ENCODE peak calls at places on chromosome X, in five cellular contexts. G is transverse colon, L is GM12891, Y is heart left ventricle, M is esophagus squamous epithelium. X is an unnamed sample.

GRCh38 chrX:128928636-128929035 is 594.7 kb downstream of the SMARCA1 start:
- DNase-seq in G (no peak), Y (no peak), M (no peak), L (no peak), X (no peak)

GRCh38 chrX:54178100-54178940 is 4.7 kb downstream of the FAM120C start:
- DNase-seq in M (no peak), Y (no peak), G (no peak), L (no peak), X (no peak)

GRCh38 chrX:150465856-150466775 is 102.3 kb upstream of the MTM1 start:
- DNase-seq in Y (no peak), L (no peak), G (no peak), M (no peak), X (no peak)

GRCh38 chrX:154351183-154352011 is 23.0 kb downstream of the FLNA start:
- DNase-seq in Y (no peak), L (no peak), M (no peak), G (peak), X (no peak)

GRCh38 chrX:136168929-136169735 is 21.8 kb downstream of the FHL1 start:
- DNase-seq in Y (peak), M (no peak), G (peak), L (no peak), X (no peak)

GRCh38 chrX:136822337-136823095 is 41.8 kb upstream of the ARHGEF6 start:
- DNase-seq in G (no peak), M (no peak), L (no peak), Y (no peak), X (no peak)

GRCh38 chrX:146602246-146602645 is 207.3 kb upstream of the CXorf51B start:
- DNase-seq in Y (no peak), M (no peak), G (no peak), L (no peak), X (no peak)

GRCh38 chrX:146385529-146385928 is 424.0 kb upstream of the CXorf51B start:
- DNase-seq in L (no peak), G (no peak), M (no peak), Y (no peak), X (no peak)

GRCh38 chrX:112642349-112642748 is 37.4 kb downstream of the LHFPL1 start:
- DNase-seq in Y (no peak), L (no peak), M (no peak), G (peak), X (no peak)

GRCh38 chrX:67893931-67894330 is 350.1 kb downstream of the AR start:
- DNase-seq in L (no peak), G (no peak), Y (no peak), M (no peak), X (no peak)

GRCh38 chrX:153769158-153769864 is 5.3 kb downstream of the PLXNB3 start:
- DNase-seq in L (peak), M (no peak), Y (no peak), G (peak), X (no peak)

GRCh38 chrX:155761185-155761584 is 120.0 kb upstream of the VAMP7 start:
- DNase-seq in L (no peak), G (no peak), M (no peak), Y (no peak), X (no peak)

GRCh38 chrX:124791492-124792095 is 445.2 kb downstream of the SH2D1A start:
- DNase-seq in L (no peak), M (no peak), Y (no peak), G (no peak), X (no peak)

GRCh38 chrX:108001218-108001814 is 19.1 kb upstream of the TEX13B start:
- DNase-seq in L (no peak), G (no peak), M (no peak), Y (no peak), X (peak)

GRCh38 chrX:24350217-24350616 is 10.2 kb upstream of the SUPT20HL1 start:
- DNase-seq in G (no peak), M (no peak), L (no peak), Y (no peak), X (no peak)

GRCh38 chrX:107226766-107227165 is 20.4 kb downstream of the DNAAF6 start:
- DNase-seq in G (no peak), M (no peak), Y (no peak), L (no peak), X (no peak)

GRCh38 chrX:150575415-150575814 is 7.0 kb downstream of the MTM1 start:
- DNase-seq in L (no peak), G (peak), Y (no peak), M (no peak), X (no peak)

GRCh38 chrX:109863811-109864210 is 130.8 kb upstream of the ACSL4 start:
- DNase-seq in G (no peak), M (no peak), L (no peak), Y (no peak), X (no peak)

GRCh38 chrX:150155396-150156048 is 207.6 kb upstream of the MAMLD1 start:
- DNase-seq in Y (no peak), G (peak), M (no peak), L (no peak), X (peak)

GRCh38 chrX:2732649-2733048 is 19.2 kb upstream of the XG start:
- DNase-seq in Y (no peak), G (no peak), L (no peak), M (no peak), X (no peak)

GRCh38 chrX:139094671-139095592 is 383.4 kb upstream of the FGF13 start:
- DNase-seq in L (no peak), Y (no peak), G (no peak), M (no peak), X (no peak)

GRCh38 chrX:53685711-53686110 is 808 bp downstream of the HUWE1 start:
- DNase-seq in Y (no peak), M (no peak), G (no peak), L (no peak), X (no peak)

GRCh38 chrX:63350551-63350950 is 581 bp downstream of the SPIN4 start:
- DNase-seq in L (no peak), G (peak), M (no peak), Y (no peak), X (no peak)

GRCh38 chrX:16516473-16516872 is 133.5 kb upstream of the S100G start:
- DNase-seq in Y (no peak), G (no peak), M (no peak), L (no peak), X (no peak)

GRCh38 chrX:140229187-140229586 is 263.9 kb upstream of the CXorf66 start:
- DNase-seq in Y (no peak), M (no peak), L (no peak), G (no peak), X (no peak)

GRCh38 chrX:41721590-41721989 is 2.4 kb upstream of the GPR82 start:
- DNase-seq in Y (no peak), L (no peak), M (no peak), G (no peak), X (no peak)

GRCh38 chrX:41723821-41724220 is at the start of gene GPR82:
- DNase-seq in G (no peak), Y (no peak), M (no peak), L (no peak), X (no peak)

GRCh38 chrX:41722816-41723215 is 1.2 kb upstream of the GPR82 start:
- DNase-seq in Y (no peak), G (no peak), L (no peak), M (no peak), X (no peak)

GRCh38 chrX:41722220-41722619 is 1.8 kb upstream of the GPR82 start:
- DNase-seq in G (no peak), Y (no peak), L (no peak), M (no peak), X (no peak)

GRCh38 chrX:41723305-41723704 is 676 bp upstream of the GPR82 start:
- DNase-seq in Y (no peak), M (no peak), L (no peak), G (no peak), X (no peak)
- TF ChIP-seq POLR2A in Y (no peak), M (no peak), L (no peak), G (no peak), X (no peak)

GRCh38 chrX:12972239-12972638 is 2.7 kb upstream of the TMSB4X start:
- DNase-seq in M (no peak), G (no peak), L (no peak), Y (no peak), X (no peak)

GRCh38 chrX:12970691-12971202 is 4.2 kb upstream of the TMSB4X start:
- DNase-seq in L (no peak), G (no peak), Y (no peak), M (no peak), X (no peak)

GRCh38 chrX:12972867-12973560 is 1.9 kb upstream of the TMSB4X start:
- DNase-seq in G (no peak), L (no peak), M (no peak), Y (no peak), X (no peak)

GRCh38 chrX:12973561-12974216 is 1.2 kb upstream of the TMSB4X start:
- DNase-seq in L (no peak), M (no peak), G (no peak), Y (no peak), X (no peak)

DNA sequence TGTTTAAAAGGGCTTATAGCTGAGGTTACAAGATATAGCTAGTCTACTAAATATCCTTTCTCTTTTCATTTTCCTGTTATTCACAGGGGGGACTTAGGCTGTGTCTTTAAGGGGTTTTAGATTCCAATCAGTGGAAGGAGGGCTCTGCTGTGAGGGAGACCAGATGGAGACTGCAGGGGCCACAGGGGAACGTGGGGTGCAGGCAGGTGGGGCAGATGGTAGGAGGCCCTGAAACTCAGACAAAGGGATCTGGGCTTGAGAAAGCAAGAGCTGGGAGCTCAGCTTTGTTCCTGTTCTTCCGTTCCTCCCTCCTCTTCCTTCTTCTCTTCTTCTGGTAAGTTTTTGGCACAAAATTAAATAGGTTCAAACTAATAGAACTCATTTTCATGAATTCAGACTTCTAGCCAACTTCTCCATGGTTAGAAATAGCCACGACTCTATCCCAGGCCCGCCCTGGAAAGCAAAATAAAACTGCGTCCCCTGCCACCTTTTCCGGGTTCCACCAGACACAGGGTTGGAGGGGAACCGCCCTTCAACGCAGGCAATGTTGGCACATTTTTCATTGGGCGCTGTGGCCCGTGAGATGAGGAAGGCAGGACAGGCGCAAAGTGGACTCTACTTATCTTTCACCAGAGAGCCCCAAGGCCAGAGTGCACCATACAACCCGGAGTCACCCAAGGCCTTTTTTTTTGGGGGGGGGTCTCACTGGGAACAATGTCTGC is 3.5 kb upstream of the TMSB4X start:
- DNase-seq in Y (peak), G (no peak), M (no peak), L (no peak), X (no peak)
- TF ChIP-seq POLR2A in Y (no peak), G (no peak), M (no peak), L (no peak), X (no peak)

GRCh38 chrX:96684339-96685204 is at the start of gene DIAPH2:
- DNase-seq in G (peak), Y (peak), M (peak), L (peak), X (peak)
- TF ChIP-seq POLR2A in G (peak), Y (no peak), M (no peak), L (no peak), X (peak)

GRCh38 chrX:132257116-132257515 is 37.9 kb upstream of the RAP2C start:
- DNase-seq in L (no peak), G (no peak), M (no peak), Y (no peak), X (no peak)
- TF ChIP-seq POLR2A in L (no peak), G (no peak), M (no peak), Y (no peak), X (no peak)

DNA sequence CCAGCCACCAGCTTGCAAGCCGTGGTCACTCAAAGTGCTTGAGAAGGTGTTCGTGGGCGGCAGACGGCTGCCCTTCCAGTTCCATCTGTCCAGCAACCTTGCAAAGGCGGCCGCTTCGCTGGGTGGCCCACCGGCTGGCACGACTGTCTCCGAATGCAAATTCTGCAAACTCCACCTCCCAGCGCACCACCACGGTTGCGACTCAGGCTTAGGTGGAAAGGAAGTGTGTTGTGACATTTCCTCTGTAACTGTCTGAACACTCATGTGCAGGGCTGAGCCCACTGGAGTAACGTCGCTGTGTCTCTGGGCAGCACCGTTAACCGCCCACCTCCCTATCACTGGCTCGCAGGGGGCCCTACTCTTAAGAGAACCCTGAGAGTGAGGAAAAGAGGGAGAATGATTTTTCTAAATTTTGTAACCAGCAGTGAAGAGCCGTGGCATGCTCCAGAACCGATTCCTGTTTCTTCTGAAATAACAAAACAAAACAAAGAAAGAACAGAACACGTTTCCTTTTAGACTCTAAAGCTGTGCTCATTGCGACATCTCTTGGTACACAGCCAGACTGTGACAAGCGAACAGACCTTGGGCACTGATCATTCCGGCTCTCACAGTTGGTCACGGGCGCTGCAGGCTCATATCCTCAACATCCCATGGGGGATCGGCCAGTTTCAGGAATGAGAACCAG is at the start of gene P2RY8:
- DNase-seq in Y (peak), M (peak), G (peak), L (no peak), X (no peak)
- TF ChIP-seq POLR2A in Y (no peak), M (no peak), G (peak), L (peak), X (no peak)

GRCh38 chrX:118088084-118088483 is 28.5 kb downstream of the KLHL13 start:
- DNase-seq in L (no peak), G (no peak), Y (no peak), M (no peak), X (no peak)
- TF ChIP-seq POLR2A in L (no peak), G (no peak), Y (no peak), M (no peak), X (no peak)

GRCh38 chrX:129956145-129956544 is 26.3 kb upstream of the BCORL1 start:
- DNase-seq in L (no peak), Y (no peak), G (no peak), M (no peak), X (no peak)

GRCh38 chrX:129958814-129959492 is 23.5 kb upstream of the BCORL1 start:
- DNase-seq in G (no peak), Y (no peak), L (no peak), M (no peak), X (no peak)

GRCh38 chrX:129956765-129957164 is 25.7 kb upstream of the BCORL1 start:
- DNase-seq in L (no peak), M (no peak), Y (no peak), G (no peak), X (no peak)

GRCh38 chrX:129955682-129956081 is 26.8 kb upstream of the BCORL1 start:
- DNase-seq in Y (no peak), L (no peak), M (no peak), G (no peak), X (no peak)

DNA sequence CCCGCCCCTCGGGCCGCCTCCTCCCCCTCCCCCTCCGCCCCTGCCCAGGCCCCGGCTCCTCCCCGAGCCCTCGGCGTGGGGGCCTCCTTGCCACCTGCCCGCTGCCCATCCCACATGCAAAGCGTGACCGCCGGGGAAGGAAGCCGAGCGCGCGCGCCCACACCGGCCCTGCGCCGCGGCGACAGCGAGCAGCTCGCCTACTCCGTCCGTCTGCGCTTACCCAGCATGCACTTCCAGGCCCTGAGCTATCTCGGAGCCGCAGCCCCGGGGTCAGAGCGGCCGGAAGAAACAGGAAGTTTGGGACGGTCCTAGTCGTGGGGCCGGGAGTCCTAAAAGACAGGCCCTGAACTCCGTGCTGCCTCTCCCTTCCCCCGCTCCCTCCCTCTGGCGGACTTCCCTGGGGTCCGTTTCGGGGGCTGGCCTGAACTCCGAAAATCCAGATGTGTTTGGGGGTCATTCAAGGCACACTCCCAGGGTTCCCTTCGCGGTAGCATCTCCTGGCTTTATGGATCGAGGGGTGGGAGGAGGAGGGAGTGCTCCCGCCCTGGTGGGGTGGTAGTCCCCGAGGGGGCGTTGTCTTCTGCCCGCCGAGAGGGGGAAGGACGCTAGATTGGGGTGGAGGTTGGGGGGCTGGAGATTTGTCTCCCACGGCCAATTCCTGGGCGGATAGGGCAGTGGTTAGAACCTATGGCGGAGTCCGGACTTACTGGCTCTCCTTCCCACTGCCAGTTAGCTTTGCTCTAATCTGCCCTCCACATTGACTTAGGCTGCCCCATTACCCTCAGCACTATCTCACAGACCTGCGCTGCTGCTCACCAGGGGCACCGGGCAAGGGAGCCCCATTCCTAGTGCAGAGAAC is 25.0 kb upstream of the BCORL1 start:
- DNase-seq in M (peak), G (peak), L (no peak), Y (peak), X (no peak)
- TF ChIP-seq POLR2A in M (no peak), G (peak), L (peak), Y (no peak), X (no peak)